ENCODE peak calls at places on chromosomes 6 and 20, in four cellular contexts. U, O, Q and K are unnamed samples.

GRCh38 chr6:44867561-44868334 is 460.4 kb upstream of the RUNX2 start:
- DNase-seq in U (no peak), O (no peak), Q (no peak), K (no peak)

GRCh38 chr6:6474170-6474920 is 114.2 kb upstream of the LY86 start:
- DNase-seq in U (no peak), O (no peak), Q (no peak), K (no peak)

GRCh38 chr6:136846046-136846445 is 23.7 kb downstream of the PEX7 start:
- DNase-seq in U (peak; percentile 23), O (peak; percentile 2), Q (peak; percentile 80), K (peak; percentile 37)

GRCh38 chr6:81911446-81911845 is 159.0 kb upstream of the TENT5A start:
- DNase-seq in U (no peak), O (no peak), Q (no peak), K (no peak)

GRCh38 chr20:64261138-64261537 is 5.6 kb downstream of the PCMTD2 start:
- DNase-seq in U (peak; percentile 44), O (no peak), Q (peak; percentile 55), K (no peak)

GRCh38 chr20:40459299-40459698 is 229.7 kb downstream of the MAFB start:
- DNase-seq in U (no peak), O (no peak), Q (no peak), K (no peak)

GRCh38 chr6:162203287-162203686 is 524.3 kb downstream of the PRKN start:
- DNase-seq in U (no peak), O (no peak), Q (no peak), K (no peak)

GRCh38 chr20:32455901-32456701 is 98.0 kb downstream of the ASXL1 start:
- DNase-seq in U (no peak), O (no peak), Q (no peak), K (no peak)

GRCh38 chr20:59664389-59665055 is 60.2 kb downstream of the PHACTR3 start:
- DNase-seq in U (no peak), O (no peak), Q (no peak), K (no peak)

GRCh38 chr6:31042801-31043200 is 32.5 kb downstream of the MUC22 start:
- DNase-seq in U (no peak), O (no peak), Q (peak; percentile 50), K (peak; percentile 13)